ENCODE peak calls at places on chromosomes 3 and 15, in eight cellular contexts. G is Peyer's patch, R is GM12878, L is A549, M is stomach, C is esophagus squamous epithelium, V is tibial nerve, B is HCT116. I is an unnamed sample.

GRCh38 chr15:42128476-42128875 is 28.0 kb downstream of the PLA2G4F start:
- DNase-seq in G (no peak), R (no peak), L (no peak), M (peak), C (no peak), V (no peak), B (no peak), I (no peak)

GRCh38 chr3:17088602-17089313 is 204.0 kb downstream of the PLCL2 start:
- DNase-seq in G (peak), R (no peak), L (no peak), M (no peak), C (no peak), V (no peak), B (no peak), I (no peak)

GRCh38 chr3:132817646-132818177 is 95.5 kb upstream of the NPHP3 start:
- DNase-seq in G (no peak), R (no peak), L (no peak), M (no peak), C (no peak), V (no peak), B (no peak), I (no peak)

GRCh38 chr3:179681492-179682263 is 28.8 kb downstream of the USP13 start:
- DNase-seq in G (no peak), R (no peak), L (no peak), M (peak), C (no peak), V (no peak), B (no peak), I (peak)

GRCh38 chr3:43979637-43980036 is 262.0 kb upstream of the TOPAZ1 start:
- DNase-seq in G (no peak), R (no peak), L (no peak), M (no peak), C (no peak), V (no peak), B (no peak), I (no peak)

GRCh38 chr15:25251700-25252390 is 187.0 kb downstream of the UBE3A start:
- DNase-seq in G (no peak), R (no peak), L (no peak), M (peak), C (no peak), V (no peak), B (no peak), I (peak)

GRCh38 chr3:126672741-126673140 is 17.8 kb upstream of the TXNRD3 start:
- DNase-seq in G (no peak), R (no peak), L (no peak), M (no peak), C (no peak), V (no peak), B (no peak), I (no peak)

GRCh38 chr3:16789344-16790100 is 95.2 kb upstream of the PLCL2 start:
- DNase-seq in G (no peak), R (no peak), L (no peak), M (no peak), C (no peak), V (no peak), B (no peak), I (no peak)

GRCh38 chr15:73139416-73140082 is 87.3 kb downstream of the NEO1 start:
- DNase-seq in G (no peak), R (no peak), L (no peak), M (no peak), C (no peak), V (no peak), B (no peak), I (no peak)

GRCh38 chr3:14803101-14803980 is 15.4 kb upstream of the FGD5 start:
- DNase-seq in G (peak), R (no peak), L (peak), M (peak), C (no peak), V (no peak), B (no peak), I (no peak)

GRCh38 chr3:69197922-69198540 is 75.6 kb upstream of the LMOD3 start:
- DNase-seq in G (peak), R (no peak), L (no peak), M (no peak), C (no peak), V (no peak), B (no peak), I (no peak)

GRCh38 chr3:138328341-138328740 is 1.3 kb downstream of the NME9 start:
- DNase-seq in G (no peak), R (no peak), L (no peak), M (no peak), C (no peak), V (no peak), B (no peak), I (no peak)

GRCh38 chr3:194275231-194275671 is 75.9 kb downstream of the CPN2 start:
- DNase-seq in G (no peak), R (no peak), L (peak), M (no peak), C (no peak), V (no peak), B (no peak), I (peak)

GRCh38 chr3:25536668-25537331 is 108.7 kb downstream of the RARB start:
- DNase-seq in G (no peak), R (no peak), L (no peak), M (no peak), C (no peak), V (no peak), B (no peak), I (no peak)

GRCh38 chr3:101077361-101078011 is 84.3 kb upstream of the ABI3BP start:
- DNase-seq in G (no peak), R (no peak), L (peak), M (no peak), C (no peak), V (no peak), B (no peak), I (no peak)

GRCh38 chr15:92878593-92879053 is 21.5 kb upstream of the CHD2 start:
- DNase-seq in G (no peak), R (no peak), L (no peak), M (no peak), C (no peak), V (no peak), B (no peak), I (peak)

GRCh38 chr15:57298204-57298603 is 78.1 kb upstream of the CGNL1 start:
- DNase-seq in G (no peak), R (no peak), L (no peak), M (no peak), C (no peak), V (no peak), B (no peak), I (no peak)

GRCh38 chr3:47899495-47900108 is 96.7 kb downstream of the DHX30 start:
- DNase-seq in G (no peak), R (no peak), L (no peak), M (no peak), C (no peak), V (no peak), B (no peak), I (peak)

GRCh38 chr15:26864664-26865191 is 2.1 kb upstream of the GABRA5 start:
- DNase-seq in G (no peak), R (no peak), L (peak), M (peak), C (no peak), V (no peak), B (no peak), I (peak)

GRCh38 chr15:75136758-75137157 is 64.9 kb upstream of the C15orf39 start:
- DNase-seq in G (peak), R (no peak), L (no peak), M (no peak), C (no peak), V (no peak), B (no peak), I (no peak)
- H3K27ac ChIP-seq in G (no peak), R (no peak), L (no peak), M (no peak), C (no peak), V (no peak), B (no peak), I (no peak)

DNA sequence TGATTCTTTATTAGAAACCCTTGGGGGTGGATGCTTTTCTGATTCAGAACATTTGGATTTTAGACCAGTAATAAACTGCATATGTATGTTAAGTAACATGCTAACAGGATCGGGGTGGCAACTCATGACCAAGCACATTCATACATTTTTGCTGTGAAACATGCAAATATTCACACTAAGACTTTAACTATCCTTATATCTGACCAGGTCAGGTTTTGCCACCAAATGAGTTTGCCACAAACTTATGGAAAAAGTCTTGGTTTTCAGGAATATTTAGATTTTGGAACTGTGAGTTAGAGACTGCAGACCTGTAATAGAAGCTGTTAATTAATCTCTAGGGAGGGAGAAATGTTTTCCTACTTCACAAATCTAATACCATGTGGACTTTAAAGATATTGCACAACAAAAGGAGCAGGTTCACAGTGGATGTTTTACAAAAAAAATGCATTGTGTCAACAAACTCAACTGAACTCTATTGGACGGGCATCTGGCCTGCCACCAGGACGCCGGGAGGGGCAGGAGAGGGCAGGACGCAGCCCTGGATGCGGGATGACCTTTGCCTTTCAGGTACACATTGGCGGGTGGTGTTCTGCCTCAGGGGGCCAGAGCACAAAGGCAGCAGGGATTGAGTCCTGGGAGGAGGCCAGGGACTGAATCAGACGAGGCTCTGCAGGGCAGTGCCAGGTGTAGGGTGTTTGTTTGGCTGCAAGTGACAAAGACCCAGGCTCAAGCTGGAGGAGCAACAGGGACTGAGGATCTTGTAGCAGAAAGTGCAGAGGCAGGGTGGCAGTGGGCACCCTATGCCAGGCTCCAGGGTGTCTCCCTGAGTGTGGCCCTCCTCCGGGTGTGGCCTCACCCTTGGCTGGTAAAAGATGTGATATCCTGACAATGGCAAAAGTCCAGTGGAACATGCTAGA is 30.1 kb upstream of the KLF13 start:
- DNase-seq in G (peak), R (no peak), L (peak), M (peak), C (no peak), V (no peak), B (no peak), I (peak)
- TF ChIP-seq POLR2A in G (peak), R (no peak), L (no peak), M (no peak), C (no peak), V (no peak), B (no peak), I (no peak)

GRCh38 chr15:101324513-101325177 is 29.6 kb upstream of the SNRPA1 start:
- DNase-seq in G (peak), R (no peak), L (no peak), M (no peak), C (no peak), V (no peak), B (no peak), I (no peak)

GRCh38 chr15:101326462-101327146 is 31.6 kb upstream of the SNRPA1 start:
- DNase-seq in G (peak), R (no peak), L (no peak), M (no peak), C (no peak), V (no peak), B (no peak), I (no peak)

GRCh38 chr15:101326026-101326315 is 30.9 kb upstream of the SNRPA1 start:
- DNase-seq in G (no peak), R (no peak), L (no peak), M (no peak), C (no peak), V (no peak), B (no peak), I (no peak)

GRCh38 chr15:101323793-101324505 is 28.9 kb upstream of the SNRPA1 start:
- DNase-seq in G (peak), R (no peak), L (no peak), M (no peak), C (no peak), V (no peak), B (no peak), I (no peak)

GRCh38 chr15:101325263-101326025 is 30.4 kb upstream of the SNRPA1 start:
- DNase-seq in G (peak), R (no peak), L (no peak), M (no peak), C (no peak), V (no peak), B (no peak), I (no peak)
- H3K27ac ChIP-seq in G (peak), R (no peak), L (no peak), M (no peak), C (no peak), V (no peak), B (no peak), I (no peak)

GRCh38 chr3:196645917-196646735 is 6.6 kb downstream of the NRROS start:
- DNase-seq in G (no peak), R (no peak), L (no peak), M (no peak), C (no peak), V (no peak), B (no peak), I (no peak)
- TF ChIP-seq POLR2A in G (no peak), R (peak), L (no peak), M (no peak), C (no peak), V (no peak), B (no peak), I (no peak)